ENCODE peak calls at places on chromosomes 4 and X, in eight cellular contexts. E, G, D, S, R, L, V and Q are unnamed samples.

GRCh38 chrX:38154818-38155217 is 65.9 kb downstream of the SRPX start:
- DNase-seq in E (no peak), G (no peak), D (no peak), S (no peak), R (no peak), L (no peak), V (no peak), Q (no peak)

GRCh38 chr4:88900432-88900831 is 156.6 kb downstream of the FAM13A start:
- DNase-seq in E (no peak), G (no peak), D (no peak), S (peak; percentile 65), R (no peak), L (no peak), V (no peak), Q (no peak)

GRCh38 chr4:47484169-47484568 is 906 bp upstream of the ATP10D start:
- DNase-seq in E (no peak), G (no peak), D (no peak), S (no peak), R (no peak), L (no peak), V (no peak), Q (no peak)

GRCh38 chrX:132426695-132427281 is 62.0 kb downstream of the MBNL3 start:
- DNase-seq in E (no peak), G (no peak), D (no peak), S (peak; percentile 86), R (no peak), L (no peak), V (no peak), Q (no peak)

GRCh38 chrX:7985568-7985967 is 58.4 kb upstream of the PNPLA4 start:
- DNase-seq in E (no peak), G (no peak), D (no peak), S (no peak), R (no peak), L (no peak), V (no peak), Q (no peak)

GRCh38 chr4:39043697-39044363 is 11.6 kb upstream of the TMEM156 start:
- DNase-seq in E (peak; percentile 14), G (no peak), D (no peak), S (peak; percentile 52), R (no peak), L (no peak), V (no peak), Q (peak; percentile 24)

GRCh38 chr4:77052352-77052751 is 23.4 kb downstream of the CCNI start:
- DNase-seq in E (peak; percentile 63), G (no peak), D (no peak), S (peak; percentile 42), R (no peak), L (peak; percentile 63), V (peak; percentile 46), Q (peak; percentile 35)

GRCh38 chr4:10534820-10535219 is 77.6 kb upstream of the ZNF518B start:
- DNase-seq in E (no peak), G (no peak), D (peak; percentile 13), S (no peak), R (no peak), L (no peak), V (no peak), Q (no peak)

GRCh38 chr4:147477439-147477838 is 3.5 kb upstream of the EDNRA start:
- DNase-seq in E (no peak), G (no peak), D (peak; percentile 17), S (no peak), R (no peak), L (no peak), V (no peak), Q (no peak)

GRCh38 chr4:168221298-168221697 is 97.3 kb downstream of the DDX60 start:
- DNase-seq in E (no peak), G (no peak), D (no peak), S (peak; percentile 72), R (no peak), L (no peak), V (no peak), Q (no peak)

GRCh38 chr4:141331534-141332358 is 111.1 kb downstream of the ZNF330 start:
- DNase-seq in E (no peak), G (no peak), D (no peak), S (no peak), R (no peak), L (no peak), V (no peak), Q (no peak)

GRCh38 chr4:170278481-170278880 is 188.7 kb upstream of the AADAT start:
- DNase-seq in E (no peak), G (no peak), D (no peak), S (no peak), R (no peak), L (no peak), V (no peak), Q (no peak)

GRCh38 chrX:7946960-7947359 is 19.7 kb upstream of the PNPLA4 start:
- DNase-seq in E (no peak), G (no peak), D (no peak), S (no peak), R (peak; percentile 25), L (peak; percentile 31), V (no peak), Q (no peak)

GRCh38 chrX:139201924-139202323 is 328.6 kb upstream of the F9 start:
- DNase-seq in E (no peak), G (no peak), D (no peak), S (no peak), R (no peak), L (no peak), V (no peak), Q (no peak)

GRCh38 chr4:27024807-27025206 is 164.2 kb downstream of the STIM2 start:
- DNase-seq in E (no peak), G (no peak), D (no peak), S (no peak), R (no peak), L (no peak), V (no peak), Q (no peak)

GRCh38 chr4:184617611-184618196 is 31.5 kb downstream of the CASP3 start:
- DNase-seq in E (no peak), G (peak; percentile 46), D (no peak), S (peak; percentile 10), R (no peak), L (peak; percentile 71), V (no peak), Q (no peak)

GRCh38 chrX:10939384-10939783 is 171.7 kb upstream of the HCCS start:
- DNase-seq in E (peak; percentile 31), G (no peak), D (no peak), S (no peak), R (no peak), L (no peak), V (no peak), Q (peak; percentile 64)

GRCh38 chr4:10461091-10461849 is 4.0 kb upstream of the ZNF518B start:
- DNase-seq in E (peak; percentile 91), G (peak; percentile 68), D (peak; percentile 88), S (peak; percentile 48), R (peak; percentile 88), L (peak; percentile 77), V (peak; percentile 86), Q (no peak)

GRCh38 chrX:17022205-17022604 is 75.7 kb downstream of the REPS2 start:
- DNase-seq in E (peak; percentile 14), G (no peak), D (no peak), S (peak; percentile 67), R (no peak), L (no peak), V (no peak), Q (no peak)

GRCh38 chrX:65035451-65035779 is 59.2 kb upstream of the ZC4H2 start:
- DNase-seq in E (peak; percentile 50), G (no peak), D (no peak), S (no peak), R (no peak), L (no peak), V (no peak), Q (no peak)

GRCh38 chr4:99610605-99611172 is 36.1 kb downstream of the MTTP start:
- DNase-seq in E (no peak), G (peak; percentile 24), D (no peak), S (no peak), R (peak; percentile 82), L (no peak), V (no peak), Q (no peak)

GRCh38 chr4:58600290-58600689 is 1490.1 kb upstream of the IGFBP7 start:
- DNase-seq in E (no peak), G (no peak), D (no peak), S (no peak), R (no peak), L (peak; percentile 31), V (no peak), Q (no peak)

GRCh38 chr4:186554485-186554884 is 882 bp downstream of the MTNR1A start:
- DNase-seq in E (peak; percentile 26), G (no peak), D (no peak), S (peak; percentile 8), R (no peak), L (peak; percentile 78), V (peak; percentile 19), Q (peak; percentile 14)

GRCh38 chr4:150242820-150243458 is 164.7 kb downstream of the DCLK2 start:
- DNase-seq in E (peak; percentile 48), G (no peak), D (no peak), S (peak; percentile 38), R (no peak), L (peak; percentile 58), V (peak; percentile 65), Q (no peak)

GRCh38 chr4:140130677-140131076 is 23.3 kb downstream of the MAML3 start:
- DNase-seq in E (no peak), G (no peak), D (no peak), S (peak; percentile 24), R (no peak), L (no peak), V (no peak), Q (no peak)

GRCh38 chr4:30920043-30920442 is 199.9 kb downstream of the PCDH7 start:
- DNase-seq in E (no peak), G (no peak), D (no peak), S (no peak), R (no peak), L (peak; percentile 54), V (no peak), Q (no peak)

GRCh38 chr4:184801781-184802180 is 24.0 kb downstream of the ACSL1 start:
- DNase-seq in E (no peak), G (no peak), D (no peak), S (peak; percentile 84), R (no peak), L (no peak), V (no peak), Q (no peak)

GRCh38 chr4:90120037-90120436 is 7.2 kb upstream of the CCSER1 start:
- DNase-seq in E (no peak), G (no peak), D (no peak), S (no peak), R (no peak), L (no peak), V (no peak), Q (no peak)

GRCh38 chrX:134545524-134545923 is 85.6 kb downstream of the HPRT1 start:
- DNase-seq in E (no peak), G (no peak), D (no peak), S (no peak), R (no peak), L (no peak), V (no peak), Q (no peak)

GRCh38 chr4:69828828-69829227 is 31.1 kb downstream of the SULT1E1 start:
- DNase-seq in E (no peak), G (no peak), D (no peak), S (peak; percentile 9), R (no peak), L (no peak), V (no peak), Q (no peak)

GRCh38 chrX:153928846-153929245 is 2.8 kb upstream of the ARHGAP4 start:
- DNase-seq in E (no peak), G (no peak), D (no peak), S (no peak), R (no peak), L (no peak), V (no peak), Q (no peak)

GRCh38 chrX:115460565-115460888 is 100.4 kb upstream of the PLS3 start:
- DNase-seq in E (no peak), G (no peak), D (no peak), S (peak; percentile 30), R (no peak), L (no peak), V (no peak), Q (no peak)

GRCh38 chr4:118999919-119000318 is 111.3 kb downstream of the SYNPO2 start:
- DNase-seq in E (no peak), G (no peak), D (no peak), S (no peak), R (no peak), L (no peak), V (no peak), Q (no peak)

GRCh38 chrX:68571292-68572256 is 72.7 kb downstream of the YIPF6 start:
- DNase-seq in E (peak; percentile 23), G (no peak), D (peak; percentile 8), S (peak; percentile 87), R (no peak), L (no peak), V (no peak), Q (no peak)